ENCODE peak calls at places on chromosomes 16 and 17, in eight cellular contexts. C, G, Y, X, R, K, D and U are unnamed samples.

GRCh38 chr17:71921726-71922320 is 199.0 kb upstream of the SOX9 start:
- DNase-seq in C (peak), G (no peak), Y (no peak), X (no peak), R (no peak), K (no peak), D (no peak), U (no peak)

GRCh38 chr16:48441863-48442279 is 56.7 kb upstream of the SIAH1 start:
- DNase-seq in C (no peak), G (no peak), Y (no peak), X (no peak), R (no peak), K (no peak), D (no peak), U (no peak)

GRCh38 chr16:79171504-79172240 is 428.9 kb downstream of the MAF start:
- DNase-seq in C (no peak), G (no peak), Y (no peak), X (no peak), R (no peak), K (no peak), D (no peak), U (no peak)

GRCh38 chr17:37740861-37741260 is 4.0 kb downstream of the HNF1B start:
- DNase-seq in C (no peak), G (no peak), Y (no peak), X (no peak), R (no peak), K (no peak), D (no peak), U (no peak)

GRCh38 chr17:37608369-37609169 is 649 bp downstream of the SYNRG start:
- DNase-seq in C (peak), G (peak), Y (no peak), X (peak), R (no peak), K (no peak), D (no peak), U (no peak)

GRCh38 chr16:68188170-68188569 is 47.8 kb downstream of the ESRP2 start:
- DNase-seq in C (no peak), G (no peak), Y (no peak), X (no peak), R (no peak), K (no peak), D (no peak), U (no peak)

GRCh38 chr17:70956731-70957130 is 787.4 kb downstream of the KCNJ2 start:
- DNase-seq in C (no peak), G (no peak), Y (no peak), X (peak), R (no peak), K (no peak), D (no peak), U (no peak)

GRCh38 chr16:73006021-73006420 is 41.9 kb downstream of the ZFHX3 start:
- DNase-seq in C (no peak), G (no peak), Y (no peak), X (no peak), R (no peak), K (no peak), D (no peak), U (no peak)

GRCh38 chr17:37791434-37791833 is 46.6 kb upstream of the HNF1B start:
- DNase-seq in C (peak), G (peak), Y (no peak), X (peak), R (no peak), K (no peak), D (peak), U (no peak)

DNA sequence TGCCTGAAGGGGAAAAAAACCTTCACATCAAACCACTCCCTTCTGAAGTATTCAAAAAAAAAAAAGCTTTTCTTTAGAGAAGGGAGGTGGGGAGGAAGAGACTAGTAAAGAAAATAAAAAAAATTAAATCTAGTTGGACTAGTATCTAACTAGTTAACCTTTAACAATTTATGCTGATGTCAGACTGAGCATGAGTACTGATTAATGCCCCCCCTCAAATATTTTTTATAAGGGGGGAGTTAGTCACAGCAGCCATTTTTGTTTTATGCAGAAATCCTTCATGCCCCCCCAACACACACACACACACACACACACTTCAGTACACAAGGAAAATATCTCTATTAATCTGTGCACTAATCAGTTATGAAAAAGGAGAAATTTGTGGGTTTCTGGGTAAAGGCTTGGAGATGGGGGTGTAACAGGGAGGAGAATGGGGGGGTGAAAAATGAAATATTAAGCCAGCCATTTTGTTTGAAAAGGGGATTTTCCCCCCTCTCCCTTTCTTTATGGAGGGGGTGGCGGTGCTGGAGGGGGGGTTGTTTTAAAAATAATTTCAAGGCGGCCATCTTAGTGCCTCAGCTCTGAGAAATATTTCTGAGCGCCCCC is 4.7 kb upstream of the CHD3 start:
- DNase-seq in C (peak), G (no peak), Y (no peak), X (peak), R (no peak), K (no peak), D (no peak), U (no peak)
- H3K4me3 ChIP-seq in C (peak), G (peak), Y (peak), X (peak), R (peak), K (peak), D (peak), U (no peak)

GRCh38 chr17:19780846-19781245 is 32.7 kb upstream of the ALDH3A1 start:
- DNase-seq in C (no peak), G (no peak), Y (no peak), X (no peak), R (no peak), K (peak), D (no peak), U (no peak)

GRCh38 chr17:19787733-19788357 is 39.7 kb upstream of the ALDH3A1 start:
- DNase-seq in C (peak), G (no peak), Y (no peak), X (peak), R (no peak), K (no peak), D (no peak), U (no peak)

GRCh38 chr17:19781488-19782458 is 33.7 kb upstream of the ALDH3A1 start:
- DNase-seq in C (no peak), G (no peak), Y (no peak), X (no peak), R (no peak), K (no peak), D (no peak), U (no peak)

DNA sequence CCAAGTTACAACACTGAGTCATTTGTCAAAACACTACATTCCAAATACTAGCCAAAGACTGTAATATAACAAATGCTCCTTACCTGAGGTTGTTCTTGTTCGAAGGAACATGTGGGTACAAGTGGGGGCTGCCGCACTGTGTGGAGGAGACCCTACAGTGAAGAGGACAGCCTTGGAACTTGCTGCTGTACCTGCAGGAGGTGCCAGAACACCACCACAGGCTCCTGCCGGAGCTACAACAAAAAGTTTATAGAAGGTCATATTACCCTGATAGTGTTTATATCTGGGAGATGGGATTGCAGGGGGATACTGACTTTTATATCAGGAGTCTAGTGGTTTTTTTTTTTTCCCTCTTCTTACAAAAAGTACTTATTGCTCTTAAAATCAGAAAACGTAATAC is 37.8 kb upstream of the ALDH3A1 start:
- DNase-seq in C (peak), G (peak), Y (no peak), X (no peak), R (no peak), K (no peak), D (no peak), U (no peak)
- TF ChIP-seq CTCF in C (peak), G (peak), Y (peak), X (no peak), R (no peak), K (no peak), D (no peak), U (no peak)

GRCh38 chr16:89050119-89050867 is 43.4 kb upstream of the ACSF3 start:
- DNase-seq in C (no peak), G (no peak), Y (no peak), X (no peak), R (no peak), K (no peak), D (no peak), U (no peak)

GRCh38 chr16:89052824-89053724 is 40.6 kb upstream of the ACSF3 start:
- DNase-seq in C (no peak), G (no peak), Y (peak), X (no peak), R (no peak), K (no peak), D (no peak), U (peak)

GRCh38 chr16:89052191-89052787 is 41.4 kb upstream of the ACSF3 start:
- DNase-seq in C (no peak), G (no peak), Y (no peak), X (no peak), R (no peak), K (no peak), D (no peak), U (no peak)

GRCh38 chr16:89050868-89051311 is 42.8 kb upstream of the ACSF3 start:
- DNase-seq in C (no peak), G (no peak), Y (no peak), X (no peak), R (no peak), K (no peak), D (no peak), U (peak)

DNA sequence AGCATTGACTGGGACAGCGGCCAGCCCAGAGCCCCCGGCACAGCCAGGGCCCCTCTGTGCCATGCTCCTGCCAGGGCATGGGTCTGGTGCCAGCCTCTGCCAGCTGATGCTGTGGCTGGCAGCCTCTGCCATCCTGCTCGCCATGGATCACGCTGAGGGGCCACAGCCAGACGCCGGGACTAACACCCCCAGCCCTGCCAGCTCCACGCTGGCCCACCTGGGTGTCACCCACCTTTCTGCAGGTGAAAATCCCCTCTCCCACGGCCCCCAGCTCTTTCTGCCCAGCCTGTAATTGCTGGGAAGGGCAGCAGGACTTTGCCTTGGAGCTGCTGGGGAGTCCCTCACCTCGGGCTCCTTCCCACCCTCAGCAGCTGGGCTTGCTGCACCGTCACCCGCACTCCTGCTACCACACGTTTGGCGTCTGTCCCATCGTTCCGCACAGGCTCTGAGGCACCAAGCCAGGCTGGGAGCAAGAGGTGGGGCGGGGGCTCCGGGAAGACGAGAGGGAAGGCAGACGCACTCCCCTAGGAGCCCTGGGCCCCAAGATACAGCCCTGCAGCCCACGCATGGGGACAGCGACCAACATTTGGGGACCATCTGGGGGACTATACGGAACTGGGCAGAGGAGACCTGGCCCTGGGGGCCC is 42.0 kb upstream of the ACSF3 start:
- DNase-seq in C (no peak), G (no peak), Y (no peak), X (no peak), R (no peak), K (no peak), D (no peak), U (peak)
- H3K4me3 ChIP-seq in C (no peak), G (no peak), Y (peak), X (no peak), R (no peak), K (no peak), D (no peak), U (no peak)

GRCh38 chr17:79991924-79992656 is 43.6 kb downstream of the TBC1D16 start:
- DNase-seq in C (peak), G (peak), Y (no peak), X (peak), R (no peak), K (no peak), D (no peak), U (no peak)
- TF ChIP-seq CTCF in C (no peak), G (no peak), Y (no peak), X (no peak), R (peak), K (peak), D (no peak), U (no peak)

GRCh38 chr17:81911277-81911961 is at the start of gene PCYT2:
- DNase-seq in C (peak), G (peak), Y (peak), X (peak), R (peak), K (peak), D (no peak), U (peak)

GRCh38 chr17:81912441-81913309 is 1.5 kb upstream of the PCYT2 start:
- DNase-seq in C (no peak), G (no peak), Y (peak), X (no peak), R (no peak), K (no peak), D (no peak), U (no peak)

GRCh38 chr17:81913394-81914102 is 2.3 kb upstream of the PCYT2 start:
- DNase-seq in C (no peak), G (no peak), Y (no peak), X (no peak), R (no peak), K (no peak), D (no peak), U (no peak)

GRCh38 chr17:81910840-81911276 is 341 bp downstream of the PCYT2 start:
- DNase-seq in C (no peak), G (no peak), Y (no peak), X (no peak), R (no peak), K (no peak), D (no peak), U (no peak)

DNA sequence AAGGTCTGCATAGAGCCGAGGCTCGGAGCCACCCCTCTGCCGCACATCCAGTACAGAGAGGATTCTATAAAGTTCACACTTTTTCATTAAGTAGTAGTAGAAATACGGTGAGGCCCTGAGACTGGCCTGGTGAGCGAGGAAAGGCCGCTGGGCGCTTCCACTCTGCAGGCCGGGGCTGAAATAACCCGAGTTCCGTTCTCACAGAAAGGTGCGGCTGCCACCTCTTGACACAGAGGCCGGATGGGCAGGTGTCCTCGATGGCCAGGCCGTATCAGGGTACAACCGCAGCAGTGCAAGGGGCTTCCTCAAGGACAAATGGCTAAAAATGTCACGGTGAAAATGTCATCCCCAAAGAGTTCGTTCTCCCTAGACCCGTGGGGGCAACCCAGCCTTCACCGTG is 770 bp upstream of the PCYT2 start:
- DNase-seq in C (no peak), G (no peak), Y (no peak), X (no peak), R (no peak), K (no peak), D (no peak), U (no peak)
- H3K4me3 ChIP-seq in C (no peak), G (peak), Y (peak), X (peak), R (no peak), K (peak), D (no peak), U (no peak)

GRCh38 chr16:609316-609715 is 19.4 kb downstream of the RAB40C start:
- DNase-seq in C (no peak), G (no peak), Y (no peak), X (no peak), R (no peak), K (no peak), D (no peak), U (no peak)

GRCh38 chr16:609984-610383 is 20.1 kb downstream of the RAB40C start:
- DNase-seq in C (no peak), G (no peak), Y (no peak), X (no peak), R (no peak), K (no peak), D (no peak), U (no peak)

GRCh38 chr16:608019-608418 is 18.2 kb downstream of the RAB40C start:
- DNase-seq in C (no peak), G (no peak), Y (no peak), X (no peak), R (no peak), K (no peak), D (no peak), U (no peak)

GRCh38 chr16:606656-607307 is 16.9 kb downstream of the RAB40C start:
- DNase-seq in C (no peak), G (no peak), Y (no peak), X (no peak), R (no peak), K (no peak), D (no peak), U (no peak)

GRCh38 chr16:610513-611381 is 20.0 kb upstream of the WFIKKN1 start:
- DNase-seq in C (peak), G (peak), Y (no peak), X (no peak), R (no peak), K (no peak), D (no peak), U (no peak)
- TF ChIP-seq CTCF in C (peak), G (peak), Y (peak), X (peak), R (peak), K (peak), D (peak), U (peak)

GRCh38 chr16:9014389-9014788 is 50.7 kb upstream of the USP7 start:
- DNase-seq in C (no peak), G (no peak), Y (no peak), X (no peak), R (no peak), K (no peak), D (no peak), U (no peak)

GRCh38 chr16:9013508-9013864 is 49.8 kb upstream of the USP7 start:
- DNase-seq in C (no peak), G (no peak), Y (no peak), X (peak), R (no peak), K (no peak), D (no peak), U (no peak)

GRCh38 chr16:9015489-9015888 is 51.8 kb upstream of the USP7 start:
- DNase-seq in C (no peak), G (no peak), Y (no peak), X (no peak), R (no peak), K (no peak), D (no peak), U (no peak)

GRCh38 chr16:9012330-9012729 is 48.6 kb upstream of the USP7 start:
- DNase-seq in C (no peak), G (no peak), Y (no peak), X (no peak), R (no peak), K (no peak), D (no peak), U (no peak)

GRCh38 chr16:9012848-9013507 is 49.3 kb upstream of the USP7 start:
- DNase-seq in C (no peak), G (peak), Y (no peak), X (peak), R (no peak), K (no peak), D (no peak), U (no peak)
- H3K4me3 ChIP-seq in C (no peak), G (peak), Y (no peak), X (no peak), R (no peak), K (no peak), D (no peak), U (no peak)

GRCh38 chr17:59333845-59334244 is 2.4 kb downstream of the YPEL2 start:
- DNase-seq in C (no peak), G (no peak), Y (no peak), X (no peak), R (no peak), K (no peak), D (no peak), U (no peak)

GRCh38 chr17:59342681-59343127 is 11.2 kb downstream of the YPEL2 start:
- DNase-seq in C (no peak), G (no peak), Y (no peak), X (no peak), R (no peak), K (no peak), D (no peak), U (no peak)

GRCh38 chr17:59335685-59336084 is 4.2 kb downstream of the YPEL2 start:
- DNase-seq in C (no peak), G (no peak), Y (no peak), X (no peak), R (no peak), K (no peak), D (no peak), U (no peak)

GRCh38 chr17:59341922-59342321 is 10.5 kb downstream of the YPEL2 start:
- DNase-seq in C (no peak), G (no peak), Y (no peak), X (no peak), R (no peak), K (no peak), D (no peak), U (no peak)

DNA sequence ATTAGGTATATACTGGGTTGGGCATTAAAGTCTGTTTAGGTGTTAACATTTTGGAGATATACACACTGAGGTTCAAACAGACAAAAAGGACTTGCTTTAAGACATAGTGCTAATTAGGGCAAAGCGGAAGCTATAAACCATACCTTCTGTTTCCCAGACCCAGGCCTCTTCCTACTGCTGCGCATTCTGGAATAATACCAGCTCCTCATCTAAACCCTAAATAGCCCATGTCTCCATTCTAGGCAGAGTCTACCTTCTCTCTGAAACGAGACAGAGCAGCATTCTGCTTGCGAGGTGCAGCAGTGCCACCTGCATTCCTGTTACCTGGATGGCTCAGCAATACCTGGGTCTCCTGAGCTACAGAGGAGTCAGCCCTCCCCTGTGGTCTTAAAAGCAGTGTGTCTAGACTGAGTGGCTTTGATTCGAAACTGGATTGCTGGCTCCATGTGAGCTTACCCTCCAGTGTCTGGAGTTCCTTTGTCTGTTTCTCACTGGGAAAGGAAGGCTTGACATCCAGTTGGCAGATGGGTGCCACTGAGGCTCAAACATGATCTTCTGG is 6.4 kb downstream of the YPEL2 start:
- DNase-seq in C (no peak), G (no peak), Y (no peak), X (no peak), R (no peak), K (no peak), D (no peak), U (no peak)
- TF ChIP-seq CTCF in C (no peak), G (no peak), Y (no peak), X (no peak), R (no peak), K (no peak), D (no peak), U (no peak)

GRCh38 chr17:17562145-17562529 is 29.4 kb downstream of the PEMT start:
- DNase-seq in C (no peak), G (no peak), Y (no peak), X (no peak), R (no peak), K (no peak), D (no peak), U (no peak)
- H3K4me3 ChIP-seq in C (no peak), G (no peak), Y (no peak), X (no peak), R (no peak), K (no peak), D (no peak), U (no peak)